ENCODE peak calls at places on chromosomes 4 and X, in four cellular contexts. D, R, Z and U are unnamed samples.

GRCh38 chr4:54961357-54961975 is 163.9 kb downstream of the KDR start:
- DNase-seq in D (peak; percentile 26), R (peak; percentile 42), Z (no peak), U (peak; percentile 21)

GRCh38 chr4:34417160-34417559 is 1827.2 kb downstream of the ARAP2 start:
- DNase-seq in D (no peak), R (no peak), Z (no peak), U (no peak)

GRCh38 chr4:128847074-128847724 is 37.7 kb downstream of the JADE1 start:
- DNase-seq in D (no peak), R (no peak), Z (no peak), U (no peak)

GRCh38 chr4:104629601-104630000 is 134.9 kb upstream of the CXXC4 start:
- DNase-seq in D (no peak), R (no peak), Z (no peak), U (no peak)

GRCh38 chr4:170089743-170090666 is at the start of gene AADAT:
- DNase-seq in D (peak; percentile 33), R (peak; percentile 97), Z (peak; percentile 81), U (peak; percentile 73)

GRCh38 chr4:1910643-1911042 is 39.5 kb downstream of the NSD2 start:
- DNase-seq in D (peak; percentile 44), R (peak; percentile 61), Z (peak; percentile 55), U (no peak)

GRCh38 chrX:124239324-124239723 is 93.1 kb upstream of the TEX13D start:
- DNase-seq in D (no peak), R (no peak), Z (no peak), U (no peak)

GRCh38 chr4:37246891-37247290 is 2.3 kb downstream of the NWD2 start:
- DNase-seq in D (no peak), R (no peak), Z (no peak), U (no peak)

GRCh38 chr4:156889616-156890594 is 81.7 kb downstream of the PDGFC start:
- DNase-seq in D (no peak), R (no peak), Z (no peak), U (no peak)

GRCh38 chr4:181687116-181687515 is 556.1 kb upstream of the TENM3 start:
- DNase-seq in D (no peak), R (no peak), Z (no peak), U (no peak)

GRCh38 chrX:139506318-139506717 is 24.2 kb upstream of the F9 start:
- DNase-seq in D (no peak), R (no peak), Z (no peak), U (no peak)

GRCh38 chr4:186134254-186134653 is 29.8 kb downstream of the FAM149A start:
- DNase-seq in D (no peak), R (no peak), Z (no peak), U (no peak)

GRCh38 chr4:177558995-177559394 is 116.8 kb upstream of the AGA start:
- DNase-seq in D (no peak), R (no peak), Z (no peak), U (no peak)

GRCh38 chr4:183636923-183637322 is 22.1 kb downstream of the RWDD4 start:
- DNase-seq in D (no peak), R (no peak), Z (no peak), U (no peak)

DNA sequence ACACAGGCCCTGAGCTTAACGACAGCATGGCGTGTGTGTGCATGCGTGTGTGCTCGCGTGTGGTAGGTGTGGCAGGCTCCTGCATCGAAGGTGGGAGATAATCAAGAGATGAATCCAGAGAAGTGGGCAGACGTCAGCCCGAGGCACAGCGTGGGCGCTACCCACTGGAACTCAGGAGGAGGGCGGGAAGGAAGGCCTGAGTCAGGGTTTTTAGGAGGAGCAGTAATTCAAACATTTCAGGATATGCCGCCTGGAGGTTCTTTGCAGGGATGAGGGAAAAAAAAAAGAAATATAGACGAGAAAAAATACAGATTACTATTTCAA is 66.3 kb upstream of the STX18 start:
- DNase-seq in D (no peak), R (no peak), Z (no peak), U (no peak)
- H3K4me3 ChIP-seq in D (no peak overlapping the region), R (no peak overlapping the region), Z (no peak overlapping the region), U (no peak overlapping the region)

DNA sequence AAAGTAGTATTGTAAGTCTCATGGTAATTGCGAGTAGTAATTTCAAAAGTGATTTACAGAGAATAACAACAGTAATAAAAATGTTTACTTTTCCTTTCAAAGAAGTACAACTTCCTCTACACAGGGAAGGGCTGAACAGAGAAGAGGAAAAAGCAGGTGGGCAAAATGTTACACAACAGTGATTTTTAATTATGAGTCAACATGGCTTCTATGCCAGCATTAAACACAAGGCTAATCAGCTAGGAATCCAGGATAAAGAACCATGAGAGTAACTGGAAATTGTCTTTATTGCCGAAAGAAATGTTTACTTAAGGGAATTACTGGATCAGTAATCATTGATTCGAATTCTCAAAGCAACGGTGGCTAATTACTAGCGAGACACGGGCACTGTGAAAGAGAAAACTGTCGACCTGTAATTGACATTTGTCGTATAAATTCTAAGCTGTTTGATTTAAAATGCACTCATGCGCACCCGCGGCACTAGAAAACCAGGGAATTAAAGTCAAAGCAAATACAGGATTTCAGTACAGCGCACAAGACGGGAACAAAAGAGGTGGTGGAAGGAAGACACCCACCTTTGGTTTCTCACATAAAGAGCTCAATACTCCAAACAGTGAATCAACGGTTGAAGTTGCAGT is 15.5 kb downstream of the UTP3 start:
- DNase-seq in D (no peak), R (no peak), Z (no peak), U (no peak)
- TF ChIP-seq JUND in D (no peak), R (no peak), Z (no peak), U (no peak)

GRCh38 chrX:85244411-85245210 is 820 bp downstream of the ZNF711 start:
- DNase-seq in D (peak; percentile 4), R (peak; percentile 60), Z (no peak), U (no peak)
- TF ChIP-seq ELF1 in D (no peak), R (no peak), Z (no peak), U (no peak)

GRCh38 chr4:22514431-22514830 is 1.4 kb downstream of the ADGRA3 start:
- DNase-seq in D (no peak), R (no peak), Z (no peak), U (no peak)
- H3K4me3 ChIP-seq in D (no peak overlapping the region), R (peak overlapping the region; percentile 79), Z (peak overlapping the region; percentile 82), U (peak overlapping the region; percentile 66)

GRCh38 chrX:134909258-134909657 is 81.5 kb upstream of the SMIM10 start:
- DNase-seq in D (no peak), R (no peak), Z (no peak), U (no peak)

GRCh38 chrX:134907302-134907701 is 83.5 kb upstream of the SMIM10 start:
- DNase-seq in D (no peak), R (no peak), Z (no peak), U (no peak)

GRCh38 chrX:134911348-134911747 is 79.4 kb upstream of the SMIM10 start:
- DNase-seq in D (no peak), R (no peak), Z (no peak), U (no peak)

GRCh38 chrX:134908235-134908834 is 82.5 kb upstream of the SMIM10 start:
- DNase-seq in D (peak; percentile 11), R (peak; percentile 51), Z (no peak), U (no peak)
- TF ChIP-seq JUND in D (no peak), R (no peak), Z (no peak), U (no peak)

DNA sequence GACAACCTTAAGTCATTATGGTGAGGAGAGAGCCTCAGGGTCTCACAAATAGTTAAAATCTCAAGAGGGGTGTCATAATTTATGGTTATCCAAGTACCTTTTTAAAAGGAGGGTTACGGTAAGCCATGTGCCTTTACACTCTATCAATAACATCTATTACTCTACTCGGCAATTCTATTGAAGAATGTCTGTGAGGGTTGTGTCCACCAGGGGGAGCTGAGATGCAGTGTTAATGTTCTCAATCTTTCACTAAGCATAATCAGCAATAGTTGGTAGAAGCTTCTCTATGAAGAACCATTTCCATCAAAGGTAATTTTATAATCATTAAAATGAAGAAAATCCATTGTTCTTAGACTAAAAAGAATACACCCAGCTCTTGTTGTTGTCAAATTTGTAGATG is 457.4 kb downstream of the CENPC start:
- DNase-seq in D (peak; percentile 39), R (peak; percentile 10), Z (peak; percentile 27), U (peak; percentile 1)
- TF ChIP-seq ELF1 in D (no peak), R (no peak), Z (no peak), U (no peak)

GRCh38 chrX:4175221-4175620 is 461.8 kb upstream of the PRKX start:
- DNase-seq in D (no peak), R (no peak), Z (no peak), U (no peak)
- H3K4me3 ChIP-seq in D (no peak overlapping the region), R (no peak overlapping the region), Z (no peak overlapping the region), U (no peak overlapping the region)

DNA sequence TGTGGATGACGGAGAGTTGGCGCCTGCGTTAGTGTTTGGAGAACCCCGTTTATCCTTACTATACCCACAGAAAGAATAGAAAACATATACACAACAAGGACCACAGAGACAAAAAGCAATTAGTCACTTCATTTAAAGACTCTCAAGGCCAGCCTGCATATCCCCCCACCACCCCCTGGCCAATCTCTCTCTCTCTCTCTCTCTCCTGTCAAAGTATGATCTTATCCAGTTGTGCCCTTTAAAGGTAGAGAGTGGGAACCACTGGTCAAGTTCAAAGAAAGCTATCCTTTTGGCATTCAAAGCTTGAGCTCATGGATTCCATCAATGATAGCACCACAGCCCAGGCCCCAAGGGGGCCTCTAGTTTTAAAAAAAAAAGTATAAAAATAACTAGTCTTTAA is 180.3 kb upstream of the MBNL3 start:
- DNase-seq in D (no peak), R (no peak), Z (no peak), U (no peak)
- TF ChIP-seq JUND in D (no peak), R (no peak), Z (no peak), U (no peak)

DNA sequence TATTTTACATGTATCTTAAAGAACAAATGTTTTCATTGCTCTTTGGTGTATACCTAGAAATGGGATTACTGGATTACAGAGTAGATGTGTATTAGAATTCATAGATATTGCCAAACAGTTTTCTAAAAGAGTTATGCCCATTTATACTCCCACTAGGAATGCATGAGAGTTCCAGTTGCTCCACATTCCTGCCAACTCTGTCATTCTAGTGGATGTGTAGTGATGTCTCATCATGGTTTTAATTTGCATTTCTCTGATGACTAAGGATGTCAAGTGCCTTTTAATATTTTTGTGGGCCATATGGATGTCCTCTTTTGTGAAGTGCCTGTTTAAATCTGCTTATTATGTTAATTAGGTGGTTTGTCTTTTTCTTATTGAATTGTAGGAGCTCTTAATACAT is 65.6 kb upstream of the BMP2K start:
- DNase-seq in D (no peak), R (no peak), Z (no peak), U (peak; percentile 7)
- TF ChIP-seq ELF1 in D (no peak), R (no peak), Z (no peak), U (no peak)

GRCh38 chr4:84967292-84967651 is 782 bp upstream of the WDFY3 start:
- DNase-seq in D (no peak), R (no peak), Z (no peak), U (no peak)
- H3K4me3 ChIP-seq in D (peak overlapping the region; percentile 63), R (peak overlapping the region; percentile 90), Z (peak overlapping the region; percentile 89), U (peak overlapping the region; percentile 56)